ENCODE peak calls at places on chromosomes 12 and 14, in four cellular contexts. R is NCI-H774; G is activated naive CD4-positive, alpha-beta T cell; Z is H4. L is an unnamed sample.

GRCh38 chr12:71768900-71769299 is 14.2 kb downstream of the RAB21 start:
- DNase-seq in G (no peak), Z (no peak), R (no peak), L (no peak)

GRCh38 chr12:50192908-50193307 is 25.7 kb upstream of the CERS5 start:
- DNase-seq in Z (no peak), G (no peak), R (no peak), L (no peak)

GRCh38 chr12:55930771-55931316 is at the start of gene DGKA:
- DNase-seq in R (peak; percentile 21), Z (peak; percentile 52), G (peak; percentile 70), L (no peak)

GRCh38 chr12:96263449-96263902 is 69.3 kb downstream of the ELK3 start:
- DNase-seq in G (no peak), R (peak; percentile 64), Z (peak; percentile 37), L (no peak)

GRCh38 chr14:59362533-59362932 is 102.6 kb downstream of the GPR135 start:
- DNase-seq in R (no peak), G (no peak), Z (no peak), L (no peak)

GRCh38 chr12:52249041-52249461 is 16.0 kb downstream of the KRT7 start:
- DNase-seq in Z (no peak), R (no peak), G (no peak), L (no peak)

GRCh38 chr14:55354500-55354899 is 57.1 kb downstream of the ATG14 start:
- DNase-seq in R (no peak), Z (peak; percentile 28), G (peak; percentile 28), L (peak; percentile 51)

GRCh38 chr12:25712169-25712568 is 159.1 kb upstream of the LMNTD1 start:
- DNase-seq in Z (no peak), G (no peak), R (no peak), L (no peak)

GRCh38 chr14:34568803-34569202 is 29.3 kb upstream of the EAPP start:
- DNase-seq in R (no peak), Z (no peak), G (no peak), L (no peak)

GRCh38 chr12:12294215-12295005 is 27.6 kb upstream of the LRP6 start:
- DNase-seq in Z (no peak), G (no peak), R (no peak), L (no peak)

GRCh38 chr14:35215110-35215872 is 76.9 kb upstream of the PSMA6 start:
- DNase-seq in G (no peak), R (no peak), Z (peak; percentile 35), L (no peak)

GRCh38 chr12:109112720-109113465 is 3.5 kb upstream of the ACACB start:
- DNase-seq in Z (no peak), R (no peak), G (no peak), L (no peak)